ENCODE peak calls at places on chromosomes 6 and 20, in eight cellular contexts. One of them, this sample, is unnamed. For H3K4me1, the result is how much of the 10 kb centered on the place peaks cover.

GRCh38 chr20:52105045-52105572 is 86.5 kb downstream of the ZFP64 start:
- DNase-seq in HAP-1: no peak
- DNase-seq in CD8-positive, alpha-beta T cell: no peak
- DNase-seq in cardiac muscle cell: peak
- DNase-seq in spleen: no peak
- DNase-seq in DND-41: no peak
- DNase-seq in right lobe of liver: no peak
- DNase-seq in stomach: no peak
- DNase-seq in this sample: peak

GRCh38 chr6:144955853-144956252 is 670.7 kb downstream of the UTRN start:
- DNase-seq in cardiac muscle cell: peak
- DNase-seq in DND-41: no peak
- DNase-seq in spleen: no peak
- DNase-seq in stomach: no peak
- DNase-seq in CD8-positive, alpha-beta T cell: no peak
- DNase-seq in right lobe of liver: no peak
- DNase-seq in HAP-1: no peak
- DNase-seq in this sample: no peak

GRCh38 chr6:135423649-135424128 is 73.9 kb downstream of the AHI1 start:
- DNase-seq in right lobe of liver: no peak
- DNase-seq in CD8-positive, alpha-beta T cell: no peak
- DNase-seq in spleen: no peak
- DNase-seq in DND-41: peak
- DNase-seq in cardiac muscle cell: peak
- DNase-seq in HAP-1: peak
- DNase-seq in stomach: no peak
- DNase-seq in this sample: no peak

GRCh38 chr20:1734269-1734858 is 76.8 kb upstream of the SIRPG start:
- DNase-seq in spleen: no peak
- DNase-seq in HAP-1: no peak
- DNase-seq in DND-41: peak
- DNase-seq in cardiac muscle cell: no peak
- DNase-seq in stomach: no peak
- DNase-seq in CD8-positive, alpha-beta T cell: peak
- DNase-seq in right lobe of liver: no peak
- DNase-seq in this sample: peak

GRCh38 chr6:74549746-74550145 is 656.1 kb downstream of the COL12A1 start:
- DNase-seq in cardiac muscle cell: no peak
- DNase-seq in right lobe of liver: no peak
- DNase-seq in DND-41: no peak
- DNase-seq in stomach: no peak
- DNase-seq in CD8-positive, alpha-beta T cell: no peak
- DNase-seq in HAP-1: no peak
- DNase-seq in spleen: no peak
- DNase-seq in this sample: no peak

GRCh38 chr20:23156170-23156841 is 70.2 kb upstream of the CD93 start:
- DNase-seq in stomach: peak
- DNase-seq in right lobe of liver: no peak
- DNase-seq in DND-41: no peak
- DNase-seq in CD8-positive, alpha-beta T cell: no peak
- DNase-seq in HAP-1: no peak
- DNase-seq in cardiac muscle cell: peak
- DNase-seq in spleen: peak
- DNase-seq in this sample: peak

GRCh38 chr20:23434521-23435313 is 4.8 kb upstream of the CSTL1 start:
- DNase-seq in spleen: peak
- DNase-seq in stomach: no peak
- DNase-seq in cardiac muscle cell: no peak
- DNase-seq in CD8-positive, alpha-beta T cell: no peak
- DNase-seq in DND-41: no peak
- DNase-seq in right lobe of liver: no peak
- DNase-seq in HAP-1: no peak
- DNase-seq in this sample: no peak

GRCh38 chr6:10256113-10256690 is 158.7 kb downstream of the TFAP2A start:
- DNase-seq in HAP-1: peak
- DNase-seq in right lobe of liver: no peak
- DNase-seq in stomach: no peak
- DNase-seq in cardiac muscle cell: no peak
- DNase-seq in CD8-positive, alpha-beta T cell: no peak
- DNase-seq in spleen: no peak
- DNase-seq in DND-41: no peak
- DNase-seq in this sample: no peak

GRCh38 chr20:58251979-58252591 is 23.6 kb upstream of the ANKRD60 start:
- DNase-seq in stomach: no peak
- DNase-seq in CD8-positive, alpha-beta T cell: no peak
- DNase-seq in spleen: no peak
- DNase-seq in right lobe of liver: no peak
- DNase-seq in DND-41: no peak
- DNase-seq in cardiac muscle cell: peak
- DNase-seq in HAP-1: no peak
- DNase-seq in this sample: no peak

GRCh38 chr20:6735913-6736845 is 31.3 kb upstream of the BMP2 start:
- DNase-seq in DND-41: no peak
- DNase-seq in HAP-1: no peak
- DNase-seq in spleen: no peak
- DNase-seq in right lobe of liver: no peak
- DNase-seq in stomach: peak
- DNase-seq in cardiac muscle cell: peak
- DNase-seq in CD8-positive, alpha-beta T cell: no peak
- DNase-seq in this sample: no peak

GRCh38 chr6:19613678-19614077 is 223.5 kb upstream of the ID4 start:
- DNase-seq in HAP-1: no peak
- DNase-seq in CD8-positive, alpha-beta T cell: no peak
- DNase-seq in right lobe of liver: no peak
- DNase-seq in spleen: no peak
- DNase-seq in cardiac muscle cell: no peak
- DNase-seq in DND-41: no peak
- DNase-seq in stomach: no peak
- DNase-seq in this sample: no peak

DNA sequence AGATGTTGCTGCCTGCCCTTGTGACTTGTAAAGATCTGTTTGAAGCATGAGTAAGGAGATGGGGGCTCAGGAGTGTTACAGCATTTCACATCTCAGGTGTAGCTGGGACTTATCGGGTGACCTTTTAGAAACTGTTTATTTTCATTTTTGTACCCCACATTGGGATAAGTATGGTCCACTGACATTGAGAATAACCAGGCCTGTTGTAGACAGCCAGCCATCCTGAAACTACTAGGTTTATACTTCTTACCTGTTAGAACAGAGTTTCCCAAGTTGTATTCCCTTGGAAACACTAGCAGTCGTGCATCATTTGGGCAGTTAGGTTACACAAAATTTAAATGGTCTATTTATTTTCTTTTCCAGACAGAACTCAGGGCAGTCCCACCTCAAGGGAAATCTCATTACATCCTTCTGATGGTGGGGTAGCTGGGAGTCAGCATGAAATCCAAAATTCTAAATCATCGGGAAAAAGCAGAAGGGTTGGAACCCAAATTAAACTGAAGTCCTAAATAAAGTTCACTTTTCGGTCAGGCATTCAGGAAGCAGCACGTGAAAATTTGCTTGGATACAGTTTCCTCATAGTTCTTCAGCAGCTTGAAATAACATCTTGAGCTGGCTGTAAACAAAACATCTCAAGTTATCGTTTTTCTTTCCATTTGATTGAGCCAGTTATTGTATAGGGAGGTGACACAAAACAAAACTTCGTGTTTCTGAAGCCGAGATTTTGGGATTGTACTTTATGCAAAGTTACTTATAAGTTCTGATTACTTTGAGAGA is 30.5 kb downstream of the FOXO3 start:
- DNase-seq in cardiac muscle cell: no peak
- DNase-seq in DND-41: no peak
- DNase-seq in CD8-positive, alpha-beta T cell: no peak
- DNase-seq in HAP-1: no peak
- DNase-seq in stomach: no peak
- DNase-seq in right lobe of liver: no peak
- DNase-seq in spleen: no peak
- DNase-seq in this sample: no peak
- H3K4me1 ChIP-seq in cardiac muscle cell: under half
- H3K4me1 ChIP-seq in DND-41: under half
- H3K4me1 ChIP-seq in CD8-positive, alpha-beta T cell: under half
- H3K4me1 ChIP-seq in HAP-1: under half
- H3K4me1 ChIP-seq in stomach: half or more
- H3K4me1 ChIP-seq in right lobe of liver: under half
- H3K4me1 ChIP-seq in spleen: half or more
- H3K4me1 ChIP-seq in this sample: half or more

GRCh38 chr6:25921525-25922203 is 8.8 kb downstream of the SLC17A2 start:
- DNase-seq in cardiac muscle cell: no peak
- DNase-seq in HAP-1: no peak
- DNase-seq in right lobe of liver: no peak
- DNase-seq in DND-41: no peak
- DNase-seq in stomach: no peak
- DNase-seq in spleen: no peak
- DNase-seq in CD8-positive, alpha-beta T cell: no peak
- DNase-seq in this sample: no peak
- H3K4me3 ChIP-seq in cardiac muscle cell: no peak
- H3K4me3 ChIP-seq in HAP-1: no peak
- H3K4me3 ChIP-seq in right lobe of liver: no peak
- H3K4me3 ChIP-seq in DND-41: no peak
- H3K4me3 ChIP-seq in stomach: no peak
- H3K4me3 ChIP-seq in spleen: no peak
- H3K4me3 ChIP-seq in CD8-positive, alpha-beta T cell: no peak
- H3K4me3 ChIP-seq in this sample: no peak

GRCh38 chr20:50819344-50819743 is 24.5 kb downstream of the BCAS4 start:
- DNase-seq in stomach: no peak
- DNase-seq in cardiac muscle cell: no peak
- DNase-seq in spleen: no peak
- DNase-seq in right lobe of liver: no peak
- DNase-seq in CD8-positive, alpha-beta T cell: no peak
- DNase-seq in HAP-1: no peak
- DNase-seq in DND-41: no peak
- DNase-seq in this sample: no peak

GRCh38 chr20:50823319-50823718 is 28.5 kb downstream of the BCAS4 start:
- DNase-seq in CD8-positive, alpha-beta T cell: no peak
- DNase-seq in right lobe of liver: no peak
- DNase-seq in spleen: no peak
- DNase-seq in cardiac muscle cell: no peak
- DNase-seq in HAP-1: no peak
- DNase-seq in DND-41: no peak
- DNase-seq in stomach: no peak
- DNase-seq in this sample: no peak

GRCh38 chr20:50821994-50822393 is 27.1 kb downstream of the BCAS4 start:
- DNase-seq in stomach: no peak
- DNase-seq in spleen: no peak
- DNase-seq in CD8-positive, alpha-beta T cell: no peak
- DNase-seq in DND-41: no peak
- DNase-seq in cardiac muscle cell: no peak
- DNase-seq in HAP-1: no peak
- DNase-seq in right lobe of liver: no peak
- DNase-seq in this sample: no peak

GRCh38 chr20:50820515-50821256 is 25.8 kb downstream of the BCAS4 start:
- DNase-seq in CD8-positive, alpha-beta T cell: no peak
- DNase-seq in stomach: no peak
- DNase-seq in DND-41: no peak
- DNase-seq in right lobe of liver: no peak
- DNase-seq in cardiac muscle cell: no peak
- DNase-seq in spleen: no peak
- DNase-seq in HAP-1: no peak
- DNase-seq in this sample: no peak

GRCh38 chr20:50821257-50821921 is 26.5 kb downstream of the BCAS4 start:
- DNase-seq in stomach: no peak
- DNase-seq in HAP-1: no peak
- DNase-seq in CD8-positive, alpha-beta T cell: no peak
- DNase-seq in DND-41: no peak
- DNase-seq in cardiac muscle cell: no peak
- DNase-seq in spleen: no peak
- DNase-seq in right lobe of liver: no peak
- DNase-seq in this sample: no peak
- H3K4me1 ChIP-seq in stomach: half or more
- H3K4me1 ChIP-seq in HAP-1: under half
- H3K4me1 ChIP-seq in CD8-positive, alpha-beta T cell: under half
- H3K4me1 ChIP-seq in DND-41: under half
- H3K4me1 ChIP-seq in cardiac muscle cell: under half
- H3K4me1 ChIP-seq in spleen: half or more
- H3K4me1 ChIP-seq in right lobe of liver: under half
- H3K4me1 ChIP-seq in this sample: under half

GRCh38 chr6:149268146-149268545 is 49.4 kb upstream of the TAB2 start:
- DNase-seq in HAP-1: no peak
- DNase-seq in right lobe of liver: no peak
- DNase-seq in CD8-positive, alpha-beta T cell: no peak
- DNase-seq in DND-41: no peak
- DNase-seq in cardiac muscle cell: no peak
- DNase-seq in spleen: no peak
- DNase-seq in stomach: no peak
- DNase-seq in this sample: no peak

GRCh38 chr6:149275621-149276020 is 41.9 kb upstream of the TAB2 start:
- DNase-seq in spleen: no peak
- DNase-seq in HAP-1: no peak
- DNase-seq in stomach: no peak
- DNase-seq in DND-41: no peak
- DNase-seq in cardiac muscle cell: no peak
- DNase-seq in right lobe of liver: no peak
- DNase-seq in CD8-positive, alpha-beta T cell: no peak
- DNase-seq in this sample: no peak

GRCh38 chr6:149273318-149273717 is 44.2 kb upstream of the TAB2 start:
- DNase-seq in HAP-1: no peak
- DNase-seq in spleen: peak
- DNase-seq in CD8-positive, alpha-beta T cell: no peak
- DNase-seq in stomach: peak
- DNase-seq in cardiac muscle cell: no peak
- DNase-seq in DND-41: no peak
- DNase-seq in right lobe of liver: peak
- DNase-seq in this sample: peak

GRCh38 chr6:149268768-149269167 is 48.7 kb upstream of the TAB2 start:
- DNase-seq in spleen: no peak
- DNase-seq in cardiac muscle cell: no peak
- DNase-seq in right lobe of liver: no peak
- DNase-seq in HAP-1: no peak
- DNase-seq in stomach: no peak
- DNase-seq in CD8-positive, alpha-beta T cell: no peak
- DNase-seq in DND-41: no peak
- DNase-seq in this sample: no peak

DNA sequence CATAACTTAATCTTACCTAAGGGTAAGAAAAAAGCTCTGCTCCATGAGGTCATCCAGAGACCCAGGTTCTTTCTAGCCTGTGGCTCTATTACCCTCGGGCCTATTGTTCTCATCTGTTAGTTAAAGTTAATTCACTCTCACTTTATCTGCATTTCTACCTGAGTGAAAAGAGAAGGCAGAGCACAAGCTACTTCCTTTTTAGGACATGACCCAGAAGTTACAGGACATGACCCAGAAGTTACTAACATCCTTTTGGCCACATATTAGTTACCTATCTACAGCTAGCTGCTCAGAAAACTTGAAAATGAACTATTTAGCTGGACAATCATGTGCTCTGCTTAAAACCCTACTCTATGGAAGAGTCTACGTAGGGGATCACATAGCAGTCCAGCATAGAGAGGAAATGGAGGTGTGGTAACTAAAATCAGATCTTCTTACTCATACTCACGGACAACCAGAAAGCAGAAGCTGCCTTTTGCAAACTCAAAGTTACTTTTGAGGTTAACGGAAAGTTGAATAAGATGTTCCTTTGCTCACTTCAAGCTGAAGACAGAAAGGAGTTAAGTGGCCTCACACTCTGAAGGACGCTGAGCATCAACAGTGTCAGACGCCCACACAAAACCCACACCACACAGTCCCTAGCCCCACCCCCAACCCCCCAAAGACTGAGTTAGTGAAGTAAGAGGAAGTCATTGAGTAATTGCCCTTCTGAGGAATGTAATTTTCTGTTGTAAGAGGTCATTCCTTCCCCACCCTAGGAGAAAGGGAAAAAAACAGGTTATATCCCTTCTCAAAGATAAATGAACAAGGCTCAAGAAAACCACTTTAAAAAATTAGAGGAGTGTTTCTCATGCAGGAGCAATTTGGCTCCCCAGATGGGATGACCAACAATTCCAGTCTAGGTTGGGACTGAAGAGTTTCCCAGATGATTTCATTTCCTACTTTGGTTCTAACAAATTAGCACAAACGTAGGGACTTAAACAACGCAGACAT is 45.9 kb upstream of the TAB2 start:
- DNase-seq in spleen: peak
- DNase-seq in CD8-positive, alpha-beta T cell: peak
- DNase-seq in stomach: no peak
- DNase-seq in right lobe of liver: no peak
- DNase-seq in DND-41: no peak
- DNase-seq in cardiac muscle cell: peak
- DNase-seq in HAP-1: no peak
- DNase-seq in this sample: peak
- H3K4me3 ChIP-seq in spleen: no peak
- H3K4me3 ChIP-seq in CD8-positive, alpha-beta T cell: no peak
- H3K4me3 ChIP-seq in stomach: no peak
- H3K4me3 ChIP-seq in right lobe of liver: no peak
- H3K4me3 ChIP-seq in DND-41: no peak
- H3K4me3 ChIP-seq in cardiac muscle cell: no peak
- H3K4me3 ChIP-seq in HAP-1: no peak
- H3K4me3 ChIP-seq in this sample: no peak